ENCODE peak calls at places on chromosomes 7 and 10, in five cellular contexts. One of them, this sample, is unnamed.

GRCh38 chr10:84008878-84009277 is 130.4 kb upstream of the GHITM start:
- DNase-seq in non-pigmented ciliary epithelial cell: no peak
- DNase-seq in NCI-H2081: no peak
- DNase-seq in activated gamma-delta T cell treated with anti-CD3 and anti-CD28 coated beads, Interleukin-2, amount 50 U/mL, for 16 hours: no peak
- DNase-seq in transverse colon: peak
- DNase-seq in this sample: no peak

GRCh38 chr7:31735991-31736982 is 49.3 kb downstream of the PPP1R17 start:
- DNase-seq in non-pigmented ciliary epithelial cell: peak
- DNase-seq in NCI-H2081: peak
- DNase-seq in activated gamma-delta T cell treated with anti-CD3 and anti-CD28 coated beads, Interleukin-2, amount 50 U/mL, for 16 hours: no peak
- DNase-seq in transverse colon: peak
- DNase-seq in this sample: no peak

GRCh38 chr7:142711722-142712616 is 37.3 kb upstream of the PRSS1 start:
- DNase-seq in non-pigmented ciliary epithelial cell: no peak
- DNase-seq in NCI-H2081: peak
- DNase-seq in activated gamma-delta T cell treated with anti-CD3 and anti-CD28 coated beads, Interleukin-2, amount 50 U/mL, for 16 hours: peak
- DNase-seq in transverse colon: no peak
- DNase-seq in this sample: no peak

GRCh38 chr10:624605-625334 is 64.7 kb downstream of the DIP2C start:
- DNase-seq in non-pigmented ciliary epithelial cell: peak
- DNase-seq in NCI-H2081: peak
- DNase-seq in activated gamma-delta T cell treated with anti-CD3 and anti-CD28 coated beads, Interleukin-2, amount 50 U/mL, for 16 hours: no peak
- DNase-seq in transverse colon: peak
- DNase-seq in this sample: peak

GRCh38 chr10:7795605-7796004 is 7.6 kb downstream of the ATP5F1C start:
- DNase-seq in non-pigmented ciliary epithelial cell: no peak
- DNase-seq in NCI-H2081: no peak
- DNase-seq in activated gamma-delta T cell treated with anti-CD3 and anti-CD28 coated beads, Interleukin-2, amount 50 U/mL, for 16 hours: no peak
- DNase-seq in transverse colon: no peak
- DNase-seq in this sample: peak

GRCh38 chr10:34474060-34474376 is 341.1 kb downstream of the PARD3 start:
- DNase-seq in non-pigmented ciliary epithelial cell: no peak
- DNase-seq in NCI-H2081: no peak
- DNase-seq in activated gamma-delta T cell treated with anti-CD3 and anti-CD28 coated beads, Interleukin-2, amount 50 U/mL, for 16 hours: no peak
- DNase-seq in transverse colon: no peak
- DNase-seq in this sample: no peak

GRCh38 chr7:68862736-68863135 is 735.5 kb upstream of the AUTS2 start:
- DNase-seq in non-pigmented ciliary epithelial cell: no peak
- DNase-seq in NCI-H2081: peak
- DNase-seq in activated gamma-delta T cell treated with anti-CD3 and anti-CD28 coated beads, Interleukin-2, amount 50 U/mL, for 16 hours: no peak
- DNase-seq in transverse colon: no peak
- DNase-seq in this sample: no peak

GRCh38 chr10:119207713-119208552 is 562 bp downstream of the GRK5 start:
- DNase-seq in non-pigmented ciliary epithelial cell: no peak
- DNase-seq in NCI-H2081: no peak
- DNase-seq in activated gamma-delta T cell treated with anti-CD3 and anti-CD28 coated beads, Interleukin-2, amount 50 U/mL, for 16 hours: no peak
- DNase-seq in transverse colon: peak
- DNase-seq in this sample: no peak

GRCh38 chr10:62885656-62886461 is 69.7 kb upstream of the EGR2 start:
- DNase-seq in non-pigmented ciliary epithelial cell: peak
- DNase-seq in NCI-H2081: no peak
- DNase-seq in activated gamma-delta T cell treated with anti-CD3 and anti-CD28 coated beads, Interleukin-2, amount 50 U/mL, for 16 hours: no peak
- DNase-seq in transverse colon: no peak
- DNase-seq in this sample: no peak

GRCh38 chr7:11557627-11558026 is 274.4 kb downstream of the THSD7A start:
- DNase-seq in non-pigmented ciliary epithelial cell: no peak
- DNase-seq in NCI-H2081: no peak
- DNase-seq in activated gamma-delta T cell treated with anti-CD3 and anti-CD28 coated beads, Interleukin-2, amount 50 U/mL, for 16 hours: no peak
- DNase-seq in transverse colon: no peak
- DNase-seq in this sample: no peak

GRCh38 chr10:63115732-63116383 is 17.3 kb upstream of the NRBF2 start:
- DNase-seq in non-pigmented ciliary epithelial cell: no peak
- DNase-seq in NCI-H2081: no peak
- DNase-seq in activated gamma-delta T cell treated with anti-CD3 and anti-CD28 coated beads, Interleukin-2, amount 50 U/mL, for 16 hours: no peak
- DNase-seq in transverse colon: peak
- DNase-seq in this sample: no peak

GRCh38 chr7:143286522-143286890 is 1.6 kb upstream of the CASP2 start:
- DNase-seq in non-pigmented ciliary epithelial cell: no peak
- DNase-seq in NCI-H2081: no peak
- DNase-seq in activated gamma-delta T cell treated with anti-CD3 and anti-CD28 coated beads, Interleukin-2, amount 50 U/mL, for 16 hours: no peak
- DNase-seq in transverse colon: no peak
- DNase-seq in this sample: no peak

GRCh38 chr10:127168251-127168650 is 28.1 kb downstream of the INSYN2A start:
- DNase-seq in non-pigmented ciliary epithelial cell: no peak
- DNase-seq in NCI-H2081: no peak
- DNase-seq in activated gamma-delta T cell treated with anti-CD3 and anti-CD28 coated beads, Interleukin-2, amount 50 U/mL, for 16 hours: no peak
- DNase-seq in transverse colon: no peak
- DNase-seq in this sample: no peak

GRCh38 chr7:1348096-1348835 is 111.0 kb downstream of the MICALL2 start:
- DNase-seq in non-pigmented ciliary epithelial cell: no peak
- DNase-seq in NCI-H2081: no peak
- DNase-seq in activated gamma-delta T cell treated with anti-CD3 and anti-CD28 coated beads, Interleukin-2, amount 50 U/mL, for 16 hours: no peak
- DNase-seq in transverse colon: no peak
- DNase-seq in this sample: no peak

GRCh38 chr7:48438196-48438595 is 266.9 kb downstream of the ABCA13 start:
- DNase-seq in non-pigmented ciliary epithelial cell: no peak
- DNase-seq in NCI-H2081: no peak
- DNase-seq in activated gamma-delta T cell treated with anti-CD3 and anti-CD28 coated beads, Interleukin-2, amount 50 U/mL, for 16 hours: no peak
- DNase-seq in transverse colon: no peak
- DNase-seq in this sample: peak

GRCh38 chr7:56023500-56023899 is 27.7 kb downstream of the PSPH start:
- DNase-seq in non-pigmented ciliary epithelial cell: no peak
- DNase-seq in NCI-H2081: no peak
- DNase-seq in activated gamma-delta T cell treated with anti-CD3 and anti-CD28 coated beads, Interleukin-2, amount 50 U/mL, for 16 hours: no peak
- DNase-seq in transverse colon: no peak
- DNase-seq in this sample: no peak